ENCODE peak calls at places on chromosome 6, in five cellular contexts. M is K562, N is HCT116, P is GM12878, K is HepG2. B is an unnamed sample.

GRCh38 chr6:35967059-35967769 is 46.3 kb upstream of the SRPK1 start:
- DNase-seq in P (no peak), M (no peak), N (no peak), K (peak), B (no peak)

GRCh38 chr6:111592726-111593515 is 12.8 kb downstream of the TRAF3IP2 start:
- DNase-seq in M (no peak), K (no peak), N (no peak), P (no peak), B (no peak)

GRCh38 chr6:96626749-96627353 is 63.9 kb downstream of the FHL5 start:
- DNase-seq in N (peak), M (peak), K (peak), P (peak), B (no peak)

GRCh38 chr6:9116026-9116425 is 680.7 kb upstream of the SLC35B3 start:
- DNase-seq in P (no peak), N (no peak), M (no peak), K (no peak), B (no peak)

GRCh38 chr6:15578716-15579391 is 84.0 kb downstream of the DTNBP1 start:
- DNase-seq in M (no peak), P (no peak), N (no peak), K (no peak), B (no peak)

GRCh38 chr6:17334265-17334664 is 53.1 kb downstream of the RBM24 start:
- DNase-seq in M (no peak), N (no peak), K (no peak), P (no peak), B (no peak)

GRCh38 chr6:107114872-107115694 is at the start of gene BEND3:
- DNase-seq in M (peak), N (no peak), P (no peak), K (no peak), B (no peak)

GRCh38 chr6:32844839-32845372 is 1.1 kb upstream of the PSMB8 start:
- DNase-seq in M (no peak), P (no peak), K (no peak), N (no peak), B (no peak)

GRCh38 chr6:132131351-132131750 is 180.2 kb upstream of the CCN2 start:
- DNase-seq in N (no peak), P (no peak), M (no peak), K (no peak), B (no peak)

GRCh38 chr6:158796353-158796752 is 22.8 kb downstream of the EZR start:
- DNase-seq in P (no peak), M (no peak), K (no peak), N (no peak), B (no peak)

GRCh38 chr6:158801655-158802294 is 17.4 kb downstream of the EZR start:
- DNase-seq in N (no peak), P (no peak), M (no peak), K (no peak), B (no peak)

GRCh38 chr6:158797331-158798202 is 21.6 kb downstream of the EZR start:
- DNase-seq in K (no peak), N (no peak), P (no peak), M (no peak), B (no peak)

GRCh38 chr6:158798311-158798710 is 20.9 kb downstream of the EZR start:
- DNase-seq in P (no peak), M (no peak), N (no peak), K (no peak), B (no peak)

GRCh38 chr6:158799051-158799792 is 19.9 kb downstream of the EZR start:
- DNase-seq in K (peak), P (no peak), N (no peak), M (no peak), B (no peak)
- H3K27ac ChIP-seq in K (peak), P (peak), N (peak), M (no peak), B (no peak)

GRCh38 chr6:89047473-89047872 is 33.1 kb upstream of the PNRC1 start:
- DNase-seq in N (no peak), P (no peak), K (no peak), M (no peak), B (no peak)
- TF ChIP-seq SP1 in N (no peak), P (no peak), K (no peak), M (no peak), B (no peak)

GRCh38 chr6:139855741-139856206 is 481.3 kb upstream of the CITED2 start:
- DNase-seq in M (no peak), K (no peak), P (no peak), N (no peak), B (no peak)

GRCh38 chr6:139852067-139852466 is 477.6 kb upstream of the CITED2 start:
- DNase-seq in P (no peak), N (no peak), M (no peak), K (no peak), B (no peak)

GRCh38 chr6:139850512-139850911 is 476.1 kb upstream of the CITED2 start:
- DNase-seq in M (no peak), K (no peak), N (no peak), P (no peak), B (no peak)

GRCh38 chr6:139852484-139853140 is 478.2 kb upstream of the CITED2 start:
- DNase-seq in M (no peak), P (no peak), N (no peak), K (no peak), B (no peak)

GRCh38 chr6:139853302-139853992 is 479.0 kb upstream of the CITED2 start:
- DNase-seq in K (peak), N (no peak), M (no peak), P (no peak), B (no peak)
- TF ChIP-seq SIN3A in K (no peak), N (no peak), M (no peak), P (no peak), B (no peak)

GRCh38 chr6:104753251-104753650 is 106.5 kb downstream of the HACE1 start:
- DNase-seq in P (no peak), K (no peak), M (no peak), N (no peak), B (no peak)
- H3K27ac ChIP-seq in P (no peak), K (no peak), M (no peak), N (no peak), B (no peak)